ENCODE peak calls at places on chromosomes 7 and 10, in eight cellular contexts. C is retinal pigment epithelial cell, I is prostate gland, S is upper lobe of right lung, W is tibial artery, H is astrocyte of the spinal cord, B is bronchial epithelial cell, T is Panc1. F is an unnamed sample.

GRCh38 chr10:44380829-44381600 is 3.9 kb downstream of the CXCL12 start:
- DNase-seq in C (no peak), I (no peak), S (peak), W (peak), H (no peak), B (no peak), T (no peak), F (no peak)

GRCh38 chr10:72691470-72692056 is 380 bp upstream of the MCU start:
- DNase-seq in C (peak), I (no peak), S (no peak), W (no peak), H (no peak), B (peak), T (peak), F (no peak)

GRCh38 chr10:103835121-103836045 is 20.0 kb downstream of the SH3PXD2A start:
- DNase-seq in C (no peak), I (no peak), S (no peak), W (peak), H (peak), B (no peak), T (no peak), F (no peak)

GRCh38 chr10:123678376-123678775 is 12.2 kb downstream of the GPR26 start:
- DNase-seq in C (no peak), I (no peak), S (no peak), W (no peak), H (no peak), B (no peak), T (no peak), F (no peak)

GRCh38 chr10:128557149-128557548 is 430.9 kb upstream of the MKI67 start:
- DNase-seq in C (no peak), I (no peak), S (no peak), W (no peak), H (no peak), B (no peak), T (no peak), F (no peak)

GRCh38 chr10:127374901-127375300 is 174.2 kb upstream of the NPS start:
- DNase-seq in C (no peak), I (no peak), S (no peak), W (no peak), H (no peak), B (no peak), T (no peak), F (no peak)

GRCh38 chr10:105644559-105644958 is 1003.5 kb downstream of the SORCS3 start:
- DNase-seq in C (no peak), I (no peak), S (no peak), W (no peak), H (no peak), B (no peak), T (no peak), F (no peak)

GRCh38 chr10:6920072-6921019 is 340.3 kb upstream of the PRKCQ start:
- DNase-seq in C (no peak), I (peak), S (peak), W (peak), H (peak), B (peak), T (peak), F (peak)

GRCh38 chr10:76881477-76882220 is 756.0 kb downstream of the KCNMA1 start:
- DNase-seq in C (no peak), I (no peak), S (no peak), W (no peak), H (peak), B (peak), T (no peak), F (no peak)

GRCh38 chr7:657565-658119 is 68.9 kb upstream of the DNAAF5 start:
- DNase-seq in C (no peak), I (no peak), S (no peak), W (no peak), H (peak), B (no peak), T (no peak), F (no peak)

GRCh38 chr7:149732111-149732561 is 41.3 kb downstream of the ZNF467 start:
- DNase-seq in C (no peak), I (no peak), S (peak), W (peak), H (no peak), B (no peak), T (no peak), F (no peak)

GRCh38 chr7:133794490-133794889 is 332.6 kb upstream of the LRGUK start:
- DNase-seq in C (no peak), I (no peak), S (no peak), W (no peak), H (no peak), B (no peak), T (no peak), F (no peak)

GRCh38 chr7:519974-520458 is 370 bp upstream of the PDGFA start:
- DNase-seq in C (no peak), I (no peak), S (peak), W (peak), H (peak), B (no peak), T (no peak), F (no peak)

GRCh38 chr10:103814104-103814503 is 41.3 kb downstream of the SH3PXD2A start:
- DNase-seq in C (no peak), I (no peak), S (peak), W (peak), H (no peak), B (no peak), T (no peak), F (no peak)

GRCh38 chr10:24385776-24386175 is 176.8 kb downstream of the KIAA1217 start:
- DNase-seq in C (peak), I (no peak), S (no peak), W (no peak), H (peak), B (no peak), T (no peak), F (no peak)

GRCh38 chr10:123800299-123800698 is 91.3 kb downstream of the CPXM2 start:
- DNase-seq in C (no peak), I (no peak), S (no peak), W (no peak), H (no peak), B (peak), T (no peak), F (no peak)

GRCh38 chr7:150580615-150580986 is 13.4 kb downstream of the GIMAP4 start:
- DNase-seq in C (no peak), I (no peak), S (no peak), W (no peak), H (no peak), B (no peak), T (no peak), F (no peak)

GRCh38 chr10:88954458-88955083 is 2.0 kb upstream of the ACTA2 start:
- DNase-seq in C (no peak), I (no peak), S (no peak), W (no peak), H (no peak), B (no peak), T (no peak), F (no peak)

GRCh38 chr7:22319424-22320403 is 37.2 kb downstream of the RAPGEF5 start:
- DNase-seq in C (no peak), I (no peak), S (no peak), W (no peak), H (no peak), B (peak), T (no peak), F (no peak)

GRCh38 chr7:37916673-37917660 is at the start of gene SFRP4:
- DNase-seq in C (no peak), I (no peak), S (peak), W (peak), H (peak), B (peak), T (peak), F (no peak)

DNA sequence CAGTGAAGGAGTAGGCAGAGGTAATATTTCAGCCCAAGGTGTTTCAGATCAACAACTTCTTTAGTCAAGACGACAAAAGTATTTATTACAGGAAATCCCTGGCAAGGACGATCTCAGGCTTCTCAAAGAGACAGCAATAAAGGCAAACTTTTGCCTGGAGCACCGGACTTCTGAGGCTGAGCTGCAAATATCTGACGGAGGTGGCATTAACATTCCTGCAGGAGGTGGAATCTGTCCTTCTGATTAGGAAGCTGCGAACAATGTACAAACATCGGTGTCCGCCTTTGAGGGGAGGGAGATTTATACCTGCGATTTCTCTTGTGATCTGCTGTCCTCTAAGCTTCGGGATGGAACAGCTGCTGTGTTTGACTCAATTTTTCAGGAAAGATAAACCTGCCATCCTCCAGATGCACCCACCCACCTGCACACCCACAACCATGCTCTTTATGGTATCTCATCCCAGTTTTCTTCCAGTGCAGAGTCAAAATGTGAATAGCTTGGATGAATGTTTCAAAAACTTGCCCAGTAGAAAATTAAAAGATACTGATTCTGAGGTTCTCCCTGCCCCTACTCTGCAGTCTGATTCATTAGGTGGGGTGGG is 32.1 kb downstream of the EMX2 start:
- DNase-seq in C (no peak), I (no peak), S (no peak), W (no peak), H (no peak), B (no peak), T (no peak), F (no peak)
- TF ChIP-seq CTCF in C (no peak), I (no peak), S (no peak), W (no peak), H (no peak), B (no peak), T (no peak), F (no peak)

DNA sequence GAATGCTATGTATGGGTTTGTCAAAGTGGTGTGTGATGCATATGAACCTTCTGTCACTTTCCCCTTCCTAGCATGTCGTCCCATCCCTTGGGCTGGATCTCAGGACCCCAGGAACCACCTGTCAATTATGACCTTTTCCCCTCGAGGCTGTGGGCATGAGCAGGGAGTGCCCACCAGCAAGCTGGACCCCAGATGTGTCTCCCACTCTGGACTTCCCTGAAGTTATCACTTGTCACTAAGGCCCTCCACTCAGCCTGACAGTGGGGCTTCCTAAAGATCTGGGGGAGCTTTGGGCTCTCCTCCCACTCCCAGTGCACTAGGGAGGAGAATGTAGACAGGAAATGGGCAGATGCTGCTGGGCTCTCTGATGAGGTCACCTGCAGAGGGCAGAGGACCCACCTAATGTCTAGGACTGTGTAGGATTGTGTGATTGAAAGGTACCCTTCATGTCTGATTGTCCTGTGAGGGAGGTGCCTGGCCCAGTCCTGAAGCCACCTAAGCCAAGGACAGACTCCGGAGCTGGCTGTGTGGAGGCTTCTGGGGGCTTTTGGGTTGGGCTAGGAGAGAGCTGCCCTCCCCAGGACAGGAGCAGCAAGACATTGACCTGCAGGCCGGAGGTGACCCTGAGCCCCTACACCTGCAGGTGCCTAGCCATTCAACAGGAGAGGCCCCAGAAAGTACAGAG is 18.7 kb downstream of the MYO1G start:
- DNase-seq in C (no peak), I (no peak), S (peak), W (peak), H (no peak), B (no peak), T (no peak), F (no peak)
- H3K4me3 ChIP-seq in C (no peak), I (no peak), S (no peak), W (no peak), H (no peak), B (no peak), T (no peak), F (no peak)

GRCh38 chr10:131943021-131943814 is 38.5 kb downstream of the BNIP3 start:
- DNase-seq in C (no peak), I (no peak), S (peak), W (no peak), H (no peak), B (no peak), T (no peak), F (no peak)
- TF ChIP-seq CTCF in C (peak), I (peak), S (peak), W (no peak), H (peak), B (peak), T (peak), F (peak)

DNA sequence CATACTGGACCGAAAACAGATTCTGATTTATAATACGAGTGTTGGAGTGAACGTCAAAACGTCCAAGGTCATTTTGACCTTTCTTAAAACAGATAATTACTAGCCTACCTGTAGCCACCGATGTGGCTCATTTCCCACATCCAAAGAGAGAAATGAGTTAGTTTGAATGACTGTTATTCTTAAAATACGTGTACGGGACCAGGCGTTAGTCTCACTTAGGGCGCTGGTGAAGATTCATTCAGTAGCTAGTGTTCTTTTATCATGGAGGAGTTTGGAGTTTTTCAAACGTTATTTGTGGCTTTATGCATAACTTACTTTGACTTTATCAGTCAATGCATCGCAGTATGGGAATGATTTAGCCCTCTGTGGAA is 1.4 kb downstream of the BICC1 start:
- DNase-seq in C (no peak), I (no peak), S (no peak), W (no peak), H (peak), B (no peak), T (no peak), F (no peak)
- H3K4me3 ChIP-seq in C (no peak), I (peak), S (peak), W (peak), H (peak), B (no peak), T (no peak), F (peak)

DNA sequence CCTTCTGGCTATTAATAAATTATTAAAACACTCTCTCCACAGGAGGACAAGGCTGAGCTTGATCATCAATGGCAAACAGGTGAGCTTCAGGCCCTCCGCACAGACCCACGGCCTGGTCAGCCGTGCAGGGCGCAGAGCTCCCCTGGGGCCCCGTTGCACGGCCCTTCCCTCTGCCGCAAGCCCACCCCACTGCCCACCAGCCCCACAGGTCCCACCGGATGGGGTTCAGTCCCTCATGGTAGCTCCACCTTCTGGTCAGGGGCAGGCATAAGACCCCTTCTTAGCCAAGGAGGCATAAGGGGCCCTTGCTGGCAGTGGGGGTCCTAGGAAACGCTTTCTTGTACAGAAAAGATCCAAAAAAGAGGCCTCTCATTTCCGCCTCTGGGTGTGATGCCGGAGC is 84.6 kb downstream of the MAD1L1 start:
- DNase-seq in C (no peak), I (no peak), S (no peak), W (no peak), H (no peak), B (no peak), T (no peak), F (no peak)
- TF ChIP-seq CTCF in C (peak), I (no peak), S (no peak), W (no peak), H (peak), B (no peak), T (no peak), F (peak)

DNA sequence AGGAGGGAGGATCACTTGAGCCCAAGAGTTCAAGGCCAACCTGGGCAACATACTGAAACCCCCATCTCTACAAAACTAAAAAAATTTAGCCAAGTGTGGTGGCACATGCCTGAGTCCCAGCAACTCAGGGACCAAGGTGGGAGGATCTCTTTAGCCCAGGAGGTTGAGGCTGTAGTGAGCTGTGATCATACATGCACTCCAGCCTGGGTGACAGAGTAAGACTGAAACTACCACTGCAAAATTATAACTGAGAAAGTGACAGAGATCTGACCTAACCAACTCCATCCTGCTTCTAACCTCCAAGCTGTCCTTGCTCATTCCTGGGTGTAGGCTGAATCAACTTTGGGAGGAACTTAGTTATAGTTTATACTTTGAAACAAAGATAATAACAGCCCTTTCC is 59.4 kb downstream of the HTR7 start:
- DNase-seq in C (no peak), I (no peak), S (no peak), W (no peak), H (no peak), B (no peak), T (no peak), F (no peak)
- H3K4me3 ChIP-seq in C (no peak), I (no peak), S (no peak), W (no peak), H (no peak), B (no peak), T (no peak), F (no peak)

GRCh38 chr10:12483996-12484944 is 134.9 kb downstream of the CAMK1D start:
- DNase-seq in C (no peak), I (no peak), S (no peak), W (no peak), H (no peak), B (no peak), T (no peak), F (no peak)

GRCh38 chr10:12481956-12482355 is 132.6 kb downstream of the CAMK1D start:
- DNase-seq in C (no peak), I (no peak), S (no peak), W (no peak), H (no peak), B (no peak), T (no peak), F (no peak)

GRCh38 chr10:12482586-12482985 is 133.2 kb downstream of the CAMK1D start:
- DNase-seq in C (no peak), I (no peak), S (no peak), W (no peak), H (no peak), B (no peak), T (no peak), F (no peak)

GRCh38 chr10:12487366-12487765 is 138.0 kb downstream of the CAMK1D start:
- DNase-seq in C (no peak), I (no peak), S (no peak), W (no peak), H (no peak), B (no peak), T (no peak), F (no peak)

GRCh38 chr10:12484945-12485805 is 135.8 kb downstream of the CAMK1D start:
- DNase-seq in C (no peak), I (no peak), S (no peak), W (peak), H (no peak), B (no peak), T (no peak), F (no peak)
- TF ChIP-seq CTCF in C (no peak), I (no peak), S (no peak), W (no peak), H (no peak), B (peak), T (no peak), F (no peak)

F was measured in kidney epithelial cell.